ENCODE peak calls at places on chromosomes 16 and 17, in nine cellular contexts. O is stimulated activated CD4-positive, alpha-beta T cell treated with anti-CD3 and anti-CD28 coated beads, Interleukin-2, amount 100 ng/mL, for 48 hours; T is T-cell; L is germinal center; Z is substantia nigra; R is Calu3; G is Kasumi-1; P is ascending aorta; A is CD4-positive, CD25-positive, alpha-beta regulatory T cell. W is an unnamed sample.

GRCh38 chr17:43723697-43724359 is 34.8 kb downstream of the SOST start:
- DNase-seq in L (no peak), Z (no peak), T (no peak), G (no peak), R (peak), O (no peak), P (peak), A (no peak), W (peak)

GRCh38 chr17:16351831-16352230 is 1.4 kb downstream of the CENPV start:
- DNase-seq in G (no peak), A (no peak), L (no peak), T (no peak), P (no peak), O (no peak), R (no peak), Z (no peak), W (no peak)

GRCh38 chr16:72425571-72426341 is 253.8 kb upstream of the PMFBP1 start:
- DNase-seq in A (no peak), G (no peak), P (no peak), R (no peak), L (no peak), Z (peak), O (no peak), T (no peak), W (no peak)

GRCh38 chr16:66516808-66517585 is 32.9 kb downstream of the TK2 start:
- DNase-seq in O (peak), L (peak), T (peak), G (peak), R (peak), Z (peak), A (peak), P (peak), W (peak)

GRCh38 chr16:70594569-70594968 is 51.8 kb upstream of the IL34 start:
- DNase-seq in R (no peak), G (peak), P (peak), L (no peak), O (no peak), A (no peak), T (no peak), Z (no peak), W (peak)

GRCh38 chr16:65336169-65336568 is 214.3 kb upstream of the CDH11 start:
- DNase-seq in P (no peak), Z (no peak), T (no peak), L (no peak), O (no peak), G (no peak), A (no peak), R (no peak), W (no peak)

GRCh38 chr16:2715519-2715918 is 4.5 kb downstream of the PRSS27 start:
- DNase-seq in Z (peak), P (peak), A (peak), G (peak), T (peak), R (peak), L (peak), O (peak), W (peak)

GRCh38 chr16:15949210-15950166 is at the start of gene ABCC1:
- DNase-seq in L (peak), T (peak), O (peak), A (peak), G (peak), R (peak), Z (peak), P (no peak), W (peak)

GRCh38 chr17:65588194-65588808 is 26.9 kb upstream of the AXIN2 start:
- DNase-seq in Z (no peak), L (no peak), T (no peak), O (no peak), R (no peak), P (no peak), A (no peak), G (no peak), W (no peak)

GRCh38 chr17:7676533-7676932 is 10.8 kb downstream of the TP53 start:
- DNase-seq in R (no peak), P (no peak), O (no peak), L (no peak), A (no peak), G (no peak), T (no peak), Z (no peak), W (no peak)

GRCh38 chr16:84032458-84033178 is 10.0 kb downstream of the SLC38A8 start:
- DNase-seq in Z (no peak), P (no peak), O (no peak), A (no peak), L (no peak), R (no peak), G (no peak), T (no peak), W (no peak)

GRCh38 chr16:4508806-4509205 is 29.8 kb downstream of the CDIP1 start:
- DNase-seq in Z (no peak), L (no peak), R (no peak), O (no peak), G (no peak), A (no peak), P (no peak), T (no peak), W (no peak)

GRCh38 chr17:16927641-16928321 is 44.1 kb downstream of the TNFRSF13B start:
- DNase-seq in P (peak), G (no peak), A (no peak), R (no peak), Z (no peak), T (no peak), L (no peak), O (no peak), W (no peak)

GRCh38 chr16:57592591-57593003 is 35.8 kb upstream of the ADGRG1 start:
- DNase-seq in O (no peak), T (peak), G (peak), Z (no peak), P (no peak), L (no peak), R (no peak), A (peak), W (no peak)

GRCh38 chr16:12120982-12121652 is 144.6 kb downstream of the SNX29 start:
- DNase-seq in O (no peak), Z (no peak), A (no peak), T (no peak), R (no peak), L (no peak), G (no peak), P (no peak), W (no peak)

GRCh38 chr16:68230956-68231355 is 5.0 kb downstream of the ESRP2 start:
- DNase-seq in R (no peak), P (peak), Z (no peak), T (no peak), L (no peak), G (no peak), A (no peak), O (no peak), W (no peak)

GRCh38 chr17:1714488-1714979 is 4.4 kb upstream of the TLCD2 start:
- DNase-seq in G (peak), R (peak), T (no peak), P (peak), O (no peak), A (no peak), Z (peak), L (no peak), W (peak)

GRCh38 chr17:48259710-48260291 is 152.2 kb downstream of the SNX11 start:
- DNase-seq in Z (no peak), A (no peak), T (no peak), P (no peak), L (no peak), O (no peak), R (peak), G (peak), W (peak)

GRCh38 chr16:56789360-56789759 is 59.4 kb downstream of the NUP93 start:
- DNase-seq in T (no peak), A (no peak), L (peak), Z (peak), G (peak), P (no peak), R (peak), O (no peak), W (peak)

GRCh38 chr16:85928411-85928820 is 29.5 kb downstream of the IRF8 start:
- DNase-seq in G (peak), Z (no peak), L (no peak), R (no peak), A (no peak), P (peak), T (no peak), O (no peak), W (no peak)

GRCh38 chr17:30380106-30380420 is 1.3 kb downstream of the CPD start:
- DNase-seq in L (peak), A (no peak), P (no peak), Z (no peak), G (no peak), T (no peak), O (no peak), R (no peak), W (peak)

GRCh38 chr16:67663151-67663876 is 2.6 kb downstream of the PARD6A start:
- DNase-seq in P (no peak), G (peak), L (peak), T (no peak), O (peak), R (peak), A (no peak), Z (no peak), W (peak)

GRCh38 chr17:82063424-82064415 is 1.9 kb downstream of the DUS1L start:
- DNase-seq in R (no peak), Z (no peak), L (no peak), G (no peak), T (no peak), O (no peak), A (no peak), P (no peak), W (no peak)

GRCh38 chr16:85444879-85445778 is 168.0 kb upstream of the GSE1 start:
- DNase-seq in Z (no peak), T (no peak), R (peak), L (no peak), O (no peak), A (no peak), P (no peak), G (no peak), W (no peak)

GRCh38 chr17:75892556-75893224 is 4.1 kb downstream of the TRIM65 start:
- DNase-seq in G (no peak), R (no peak), L (no peak), T (no peak), Z (peak), O (no peak), A (no peak), P (no peak), W (no peak)

GRCh38 chr16:17238285-17239028 is 232.3 kb downstream of the XYLT1 start:
- DNase-seq in O (no peak), Z (no peak), G (no peak), L (no peak), T (no peak), A (no peak), R (no peak), P (no peak), W (no peak)

GRCh38 chr17:38579934-38580333 is 25.8 kb downstream of the SRCIN1 start:
- DNase-seq in G (peak), Z (peak), A (no peak), L (no peak), R (peak), T (no peak), P (no peak), O (no peak), W (peak)